ENCODE peak calls at places on chromosomes 5 and 9, in nine cellular contexts. One of them, this sample, is unnamed. For H3K4me1, the result is how much of the 10 kb centered on the place peaks cover.

GRCh38 chr5:180784497-180785097 is 18.0 kb downstream of the MGAT1 start:
- DNase-seq in lung: peak
- DNase-seq in upper lobe of right lung: peak
- DNase-seq in cardiac muscle cell: peak
- DNase-seq in ovary: peak
- DNase-seq in tibial artery: peak
- DNase-seq in body of pancreas: peak
- DNase-seq in adrenal gland: peak
- DNase-seq in left ventricle myocardium inferior: peak
- DNase-seq in this sample: peak

GRCh38 chr5:58886315-58887207 is 303.7 kb downstream of the RAB3C start:
- DNase-seq in tibial artery: peak
- DNase-seq in left ventricle myocardium inferior: peak
- DNase-seq in lung: peak
- DNase-seq in ovary: peak
- DNase-seq in body of pancreas: peak
- DNase-seq in cardiac muscle cell: peak
- DNase-seq in adrenal gland: peak
- DNase-seq in upper lobe of right lung: peak
- DNase-seq in this sample: peak

GRCh38 chr5:174338204-174339010 is 292.9 kb downstream of the NSG2 start:
- DNase-seq in upper lobe of right lung: no peak
- DNase-seq in cardiac muscle cell: peak
- DNase-seq in lung: no peak
- DNase-seq in ovary: no peak
- DNase-seq in body of pancreas: no peak
- DNase-seq in adrenal gland: peak
- DNase-seq in tibial artery: no peak
- DNase-seq in left ventricle myocardium inferior: no peak
- DNase-seq in this sample: no peak

GRCh38 chr9:31753756-31754155 is 630.7 kb upstream of the ACO1 start:
- DNase-seq in body of pancreas: no peak
- DNase-seq in tibial artery: no peak
- DNase-seq in ovary: no peak
- DNase-seq in cardiac muscle cell: no peak
- DNase-seq in lung: no peak
- DNase-seq in upper lobe of right lung: no peak
- DNase-seq in adrenal gland: no peak
- DNase-seq in left ventricle myocardium inferior: no peak
- DNase-seq in this sample: no peak

GRCh38 chr5:100505984-100506670 is 29.0 kb upstream of the FAM174A start:
- DNase-seq in lung: no peak
- DNase-seq in tibial artery: no peak
- DNase-seq in adrenal gland: peak
- DNase-seq in ovary: no peak
- DNase-seq in left ventricle myocardium inferior: no peak
- DNase-seq in upper lobe of right lung: no peak
- DNase-seq in body of pancreas: no peak
- DNase-seq in cardiac muscle cell: no peak
- DNase-seq in this sample: no peak

GRCh38 chr9:78676009-78676408 is 379.1 kb downstream of the PSAT1 start:
- DNase-seq in ovary: no peak
- DNase-seq in lung: no peak
- DNase-seq in body of pancreas: no peak
- DNase-seq in adrenal gland: no peak
- DNase-seq in left ventricle myocardium inferior: no peak
- DNase-seq in upper lobe of right lung: no peak
- DNase-seq in tibial artery: no peak
- DNase-seq in cardiac muscle cell: no peak
- DNase-seq in this sample: no peak

GRCh38 chr5:146745937-146746577 is 132.5 kb downstream of the PPP2R2B start:
- DNase-seq in ovary: no peak
- DNase-seq in adrenal gland: peak
- DNase-seq in body of pancreas: no peak
- DNase-seq in upper lobe of right lung: no peak
- DNase-seq in lung: no peak
- DNase-seq in cardiac muscle cell: no peak
- DNase-seq in tibial artery: no peak
- DNase-seq in left ventricle myocardium inferior: no peak
- DNase-seq in this sample: peak

GRCh38 chr5:67283275-67283987 is 86.8 kb upstream of the CD180 start:
- DNase-seq in cardiac muscle cell: no peak
- DNase-seq in adrenal gland: no peak
- DNase-seq in upper lobe of right lung: no peak
- DNase-seq in ovary: no peak
- DNase-seq in lung: no peak
- DNase-seq in body of pancreas: no peak
- DNase-seq in left ventricle myocardium inferior: no peak
- DNase-seq in tibial artery: no peak
- DNase-seq in this sample: no peak

GRCh38 chr9:17063535-17064135 is 71.2 kb upstream of the CNTLN start:
- DNase-seq in tibial artery: no peak
- DNase-seq in body of pancreas: peak
- DNase-seq in upper lobe of right lung: no peak
- DNase-seq in cardiac muscle cell: peak
- DNase-seq in lung: no peak
- DNase-seq in left ventricle myocardium inferior: no peak
- DNase-seq in adrenal gland: peak
- DNase-seq in ovary: no peak
- DNase-seq in this sample: no peak

GRCh38 chr9:109450346-109450745 is 47.8 kb downstream of the PTPN3 start:
- DNase-seq in tibial artery: no peak
- DNase-seq in body of pancreas: no peak
- DNase-seq in upper lobe of right lung: no peak
- DNase-seq in left ventricle myocardium inferior: no peak
- DNase-seq in ovary: no peak
- DNase-seq in lung: no peak
- DNase-seq in adrenal gland: no peak
- DNase-seq in cardiac muscle cell: no peak
- DNase-seq in this sample: no peak

GRCh38 chr5:150112211-150113046 is 26.1 kb upstream of the CSF1R start:
- DNase-seq in upper lobe of right lung: peak
- DNase-seq in tibial artery: peak
- DNase-seq in lung: peak
- DNase-seq in adrenal gland: peak
- DNase-seq in body of pancreas: no peak
- DNase-seq in left ventricle myocardium inferior: peak
- DNase-seq in ovary: peak
- DNase-seq in cardiac muscle cell: no peak
- DNase-seq in this sample: peak

GRCh38 chr9:132728071-132728470 is 57.8 kb downstream of the GTF3C4 start:
- DNase-seq in ovary: no peak
- DNase-seq in left ventricle myocardium inferior: no peak
- DNase-seq in upper lobe of right lung: no peak
- DNase-seq in cardiac muscle cell: no peak
- DNase-seq in body of pancreas: no peak
- DNase-seq in adrenal gland: no peak
- DNase-seq in lung: no peak
- DNase-seq in tibial artery: no peak
- DNase-seq in this sample: no peak

GRCh38 chr5:133199366-133199901 is 147.6 kb downstream of the HSPA4 start:
- DNase-seq in left ventricle myocardium inferior: no peak
- DNase-seq in ovary: no peak
- DNase-seq in body of pancreas: no peak
- DNase-seq in cardiac muscle cell: no peak
- DNase-seq in upper lobe of right lung: no peak
- DNase-seq in lung: no peak
- DNase-seq in tibial artery: no peak
- DNase-seq in adrenal gland: no peak
- DNase-seq in this sample: no peak
- H3K4me1 ChIP-seq in left ventricle myocardium inferior: under half
- H3K4me1 ChIP-seq in ovary: under half
- H3K4me1 ChIP-seq in body of pancreas: under half
- H3K4me1 ChIP-seq in cardiac muscle cell: under half
- H3K4me1 ChIP-seq in upper lobe of right lung: under half
- H3K4me1 ChIP-seq in lung: under half
- H3K4me1 ChIP-seq in tibial artery: under half
- H3K4me1 ChIP-seq in adrenal gland: under half
- H3K4me1 ChIP-seq in this sample: under half

GRCh38 chr9:94168203-94169000 is 84.1 kb downstream of the PTPDC1 start:
- DNase-seq in adrenal gland: no peak
- DNase-seq in left ventricle myocardium inferior: no peak
- DNase-seq in tibial artery: no peak
- DNase-seq in body of pancreas: no peak
- DNase-seq in upper lobe of right lung: no peak
- DNase-seq in ovary: no peak
- DNase-seq in lung: no peak
- DNase-seq in cardiac muscle cell: no peak
- DNase-seq in this sample: no peak

GRCh38 chr9:94167376-94167775 is 83.1 kb downstream of the PTPDC1 start:
- DNase-seq in lung: no peak
- DNase-seq in upper lobe of right lung: no peak
- DNase-seq in ovary: no peak
- DNase-seq in left ventricle myocardium inferior: no peak
- DNase-seq in adrenal gland: no peak
- DNase-seq in body of pancreas: no peak
- DNase-seq in cardiac muscle cell: no peak
- DNase-seq in tibial artery: no peak
- DNase-seq in this sample: no peak

GRCh38 chr9:94166237-94167054 is 82.2 kb downstream of the PTPDC1 start:
- DNase-seq in cardiac muscle cell: peak
- DNase-seq in upper lobe of right lung: peak
- DNase-seq in adrenal gland: peak
- DNase-seq in body of pancreas: peak
- DNase-seq in ovary: peak
- DNase-seq in tibial artery: peak
- DNase-seq in lung: peak
- DNase-seq in left ventricle myocardium inferior: peak
- DNase-seq in this sample: peak

GRCh38 chr9:94167055-94167346 is 82.7 kb downstream of the PTPDC1 start:
- DNase-seq in ovary: no peak
- DNase-seq in lung: no peak
- DNase-seq in cardiac muscle cell: peak
- DNase-seq in adrenal gland: no peak
- DNase-seq in upper lobe of right lung: no peak
- DNase-seq in tibial artery: no peak
- DNase-seq in body of pancreas: no peak
- DNase-seq in left ventricle myocardium inferior: no peak
- DNase-seq in this sample: no peak

GRCh38 chr9:94169978-94170377 is 85.7 kb downstream of the PTPDC1 start:
- DNase-seq in tibial artery: no peak
- DNase-seq in ovary: no peak
- DNase-seq in cardiac muscle cell: no peak
- DNase-seq in adrenal gland: no peak
- DNase-seq in lung: no peak
- DNase-seq in body of pancreas: no peak
- DNase-seq in upper lobe of right lung: no peak
- DNase-seq in left ventricle myocardium inferior: no peak
- DNase-seq in this sample: no peak
- H3K4me3 ChIP-seq in tibial artery: peak
- H3K4me3 ChIP-seq in ovary: no peak
- H3K4me3 ChIP-seq in cardiac muscle cell: no peak
- H3K4me3 ChIP-seq in adrenal gland: no peak
- H3K4me3 ChIP-seq in lung: no peak
- H3K4me3 ChIP-seq in body of pancreas: no peak
- H3K4me3 ChIP-seq in upper lobe of right lung: peak
- H3K4me3 ChIP-seq in left ventricle myocardium inferior: peak
- H3K4me3 ChIP-seq in this sample: no peak

GRCh38 chr9:100499866-100500265 is 26.9 kb downstream of the TMEFF1 start:
- DNase-seq in tibial artery: no peak
- DNase-seq in cardiac muscle cell: no peak
- DNase-seq in ovary: no peak
- DNase-seq in lung: no peak
- DNase-seq in body of pancreas: no peak
- DNase-seq in adrenal gland: no peak
- DNase-seq in left ventricle myocardium inferior: no peak
- DNase-seq in upper lobe of right lung: no peak
- DNase-seq in this sample: no peak

GRCh38 chr9:100511205-100511604 is 38.3 kb downstream of the TMEFF1 start:
- DNase-seq in body of pancreas: no peak
- DNase-seq in adrenal gland: no peak
- DNase-seq in tibial artery: no peak
- DNase-seq in left ventricle myocardium inferior: no peak
- DNase-seq in cardiac muscle cell: no peak
- DNase-seq in ovary: no peak
- DNase-seq in lung: no peak
- DNase-seq in upper lobe of right lung: no peak
- DNase-seq in this sample: no peak

GRCh38 chr9:100505564-100506159 is 32.7 kb downstream of the TMEFF1 start:
- DNase-seq in cardiac muscle cell: peak
- DNase-seq in upper lobe of right lung: peak
- DNase-seq in tibial artery: no peak
- DNase-seq in adrenal gland: peak
- DNase-seq in left ventricle myocardium inferior: peak
- DNase-seq in body of pancreas: peak
- DNase-seq in lung: peak
- DNase-seq in ovary: no peak
- DNase-seq in this sample: no peak
- TF ChIP-seq CTCF in cardiac muscle cell: peak
- TF ChIP-seq CTCF in upper lobe of right lung: peak
- TF ChIP-seq CTCF in tibial artery: no peak
- TF ChIP-seq CTCF in adrenal gland: peak
- TF ChIP-seq CTCF in left ventricle myocardium inferior: peak
- TF ChIP-seq CTCF in body of pancreas: peak
- TF ChIP-seq CTCF in lung: peak
- TF ChIP-seq CTCF in ovary: no peak
- TF ChIP-seq CTCF in this sample: peak

GRCh38 chr9:81822967-81823366 is 105.3 kb upstream of the SPATA31D4 start:
- DNase-seq in cardiac muscle cell: no peak
- DNase-seq in adrenal gland: no peak
- DNase-seq in ovary: no peak
- DNase-seq in body of pancreas: no peak
- DNase-seq in tibial artery: no peak
- DNase-seq in left ventricle myocardium inferior: no peak
- DNase-seq in upper lobe of right lung: no peak
- DNase-seq in lung: no peak
- DNase-seq in this sample: no peak
- H3K4me1 ChIP-seq in cardiac muscle cell: under half
- H3K4me1 ChIP-seq in adrenal gland: under half
- H3K4me1 ChIP-seq in ovary: under half
- H3K4me1 ChIP-seq in body of pancreas: under half
- H3K4me1 ChIP-seq in tibial artery: under half
- H3K4me1 ChIP-seq in left ventricle myocardium inferior: under half
- H3K4me1 ChIP-seq in upper lobe of right lung: under half
- H3K4me1 ChIP-seq in lung: under half
- H3K4me1 ChIP-seq in this sample: under half

This sample was measured in right lobe of liver.